ENCODE peak calls at places on chromosome 11, in ten cellular contexts. One of them, this sample, is unnamed.

GRCh38 chr11:126393143-126393542 is 37.7 kb downstream of the ST3GAL4 start:
- DNase-seq in T-cell: no peak
- DNase-seq in neuronal stem cell: no peak
- DNase-seq in esophagus squamous epithelium: no peak
- DNase-seq in fibroblast of villous mesenchyme: no peak
- DNase-seq in fibroblast of the conjunctiva: no peak
- DNase-seq in RPMI8226: no peak
- DNase-seq in thyroid gland: no peak
- DNase-seq in stimulated activated effector memory CD8-positive, alpha-beta T cell treated with anti-CD3 and anti-CD28 coated beads, Interleukin-12 subunit alpha, Interleukin-12 subunit beta, amount 100 ng/mL, for 72 hours: no peak
- DNase-seq in Right ventricle myocardium inferior: no peak
- DNase-seq in this sample: no peak

GRCh38 chr11:67313125-67313890 is 10.0 kb downstream of the SSH3 start:
- DNase-seq in esophagus squamous epithelium: no peak
- DNase-seq in stimulated activated effector memory CD8-positive, alpha-beta T cell treated with anti-CD3 and anti-CD28 coated beads, Interleukin-12 subunit alpha, Interleukin-12 subunit beta, amount 100 ng/mL, for 72 hours: no peak
- DNase-seq in RPMI8226: no peak
- DNase-seq in fibroblast of villous mesenchyme: no peak
- DNase-seq in neuronal stem cell: no peak
- DNase-seq in thyroid gland: no peak
- DNase-seq in Right ventricle myocardium inferior: peak
- DNase-seq in T-cell: no peak
- DNase-seq in fibroblast of the conjunctiva: no peak
- DNase-seq in this sample: no peak

GRCh38 chr11:86016451-86016850 is 52.4 kb downstream of the PICALM start:
- DNase-seq in stimulated activated effector memory CD8-positive, alpha-beta T cell treated with anti-CD3 and anti-CD28 coated beads, Interleukin-12 subunit alpha, Interleukin-12 subunit beta, amount 100 ng/mL, for 72 hours: no peak
- DNase-seq in thyroid gland: no peak
- DNase-seq in Right ventricle myocardium inferior: no peak
- DNase-seq in fibroblast of the conjunctiva: no peak
- DNase-seq in fibroblast of villous mesenchyme: no peak
- DNase-seq in T-cell: no peak
- DNase-seq in neuronal stem cell: no peak
- DNase-seq in RPMI8226: no peak
- DNase-seq in esophagus squamous epithelium: no peak
- DNase-seq in this sample: no peak

GRCh38 chr11:83011333-83012167 is 60.1 kb downstream of the RAB30 start:
- DNase-seq in fibroblast of the conjunctiva: no peak
- DNase-seq in neuronal stem cell: no peak
- DNase-seq in esophagus squamous epithelium: no peak
- DNase-seq in RPMI8226: no peak
- DNase-seq in stimulated activated effector memory CD8-positive, alpha-beta T cell treated with anti-CD3 and anti-CD28 coated beads, Interleukin-12 subunit alpha, Interleukin-12 subunit beta, amount 100 ng/mL, for 72 hours: no peak
- DNase-seq in Right ventricle myocardium inferior: no peak
- DNase-seq in thyroid gland: no peak
- DNase-seq in fibroblast of villous mesenchyme: no peak
- DNase-seq in T-cell: no peak
- DNase-seq in this sample: no peak

GRCh38 chr11:117715801-117716200 is 81.2 kb downstream of the DSCAML1 start:
- DNase-seq in Right ventricle myocardium inferior: no peak
- DNase-seq in esophagus squamous epithelium: no peak
- DNase-seq in thyroid gland: no peak
- DNase-seq in RPMI8226: no peak
- DNase-seq in neuronal stem cell: no peak
- DNase-seq in fibroblast of the conjunctiva: no peak
- DNase-seq in fibroblast of villous mesenchyme: no peak
- DNase-seq in stimulated activated effector memory CD8-positive, alpha-beta T cell treated with anti-CD3 and anti-CD28 coated beads, Interleukin-12 subunit alpha, Interleukin-12 subunit beta, amount 100 ng/mL, for 72 hours: no peak
- DNase-seq in T-cell: no peak
- DNase-seq in this sample: no peak

GRCh38 chr11:9691865-9692264 is 28.0 kb downstream of the SWAP70 start:
- DNase-seq in thyroid gland: no peak
- DNase-seq in stimulated activated effector memory CD8-positive, alpha-beta T cell treated with anti-CD3 and anti-CD28 coated beads, Interleukin-12 subunit alpha, Interleukin-12 subunit beta, amount 100 ng/mL, for 72 hours: no peak
- DNase-seq in RPMI8226: no peak
- DNase-seq in T-cell: no peak
- DNase-seq in fibroblast of villous mesenchyme: no peak
- DNase-seq in neuronal stem cell: no peak
- DNase-seq in esophagus squamous epithelium: no peak
- DNase-seq in fibroblast of the conjunctiva: no peak
- DNase-seq in Right ventricle myocardium inferior: no peak
- DNase-seq in this sample: no peak

GRCh38 chr11:440065-441042 is 1.5 kb downstream of the ANO9 start:
- DNase-seq in stimulated activated effector memory CD8-positive, alpha-beta T cell treated with anti-CD3 and anti-CD28 coated beads, Interleukin-12 subunit alpha, Interleukin-12 subunit beta, amount 100 ng/mL, for 72 hours: no peak
- DNase-seq in esophagus squamous epithelium: no peak
- DNase-seq in neuronal stem cell: no peak
- DNase-seq in thyroid gland: no peak
- DNase-seq in Right ventricle myocardium inferior: peak
- DNase-seq in fibroblast of villous mesenchyme: peak
- DNase-seq in RPMI8226: peak
- DNase-seq in T-cell: no peak
- DNase-seq in fibroblast of the conjunctiva: no peak
- DNase-seq in this sample: no peak

GRCh38 chr11:127470485-127470884 is 469.9 kb upstream of the KIRREL3 start:
- DNase-seq in neuronal stem cell: no peak
- DNase-seq in fibroblast of villous mesenchyme: no peak
- DNase-seq in stimulated activated effector memory CD8-positive, alpha-beta T cell treated with anti-CD3 and anti-CD28 coated beads, Interleukin-12 subunit alpha, Interleukin-12 subunit beta, amount 100 ng/mL, for 72 hours: no peak
- DNase-seq in esophagus squamous epithelium: no peak
- DNase-seq in Right ventricle myocardium inferior: no peak
- DNase-seq in thyroid gland: peak
- DNase-seq in RPMI8226: peak
- DNase-seq in T-cell: no peak
- DNase-seq in fibroblast of the conjunctiva: no peak
- DNase-seq in this sample: no peak

GRCh38 chr11:23995891-23996290 is 501.0 kb upstream of the LUZP2 start:
- DNase-seq in T-cell: no peak
- DNase-seq in fibroblast of the conjunctiva: no peak
- DNase-seq in RPMI8226: no peak
- DNase-seq in neuronal stem cell: no peak
- DNase-seq in esophagus squamous epithelium: no peak
- DNase-seq in Right ventricle myocardium inferior: no peak
- DNase-seq in stimulated activated effector memory CD8-positive, alpha-beta T cell treated with anti-CD3 and anti-CD28 coated beads, Interleukin-12 subunit alpha, Interleukin-12 subunit beta, amount 100 ng/mL, for 72 hours: no peak
- DNase-seq in thyroid gland: no peak
- DNase-seq in fibroblast of villous mesenchyme: peak
- DNase-seq in this sample: no peak

GRCh38 chr11:111502611-111503010 is 9.6 kb downstream of the BTG4 start:
- DNase-seq in RPMI8226: no peak
- DNase-seq in fibroblast of the conjunctiva: no peak
- DNase-seq in fibroblast of villous mesenchyme: no peak
- DNase-seq in T-cell: no peak
- DNase-seq in Right ventricle myocardium inferior: no peak
- DNase-seq in esophagus squamous epithelium: no peak
- DNase-seq in neuronal stem cell: no peak
- DNase-seq in stimulated activated effector memory CD8-positive, alpha-beta T cell treated with anti-CD3 and anti-CD28 coated beads, Interleukin-12 subunit alpha, Interleukin-12 subunit beta, amount 100 ng/mL, for 72 hours: no peak
- DNase-seq in thyroid gland: no peak
- DNase-seq in this sample: no peak

GRCh38 chr11:3096909-3097395 is 39.7 kb upstream of the CARS1 start:
- DNase-seq in T-cell: no peak
- DNase-seq in stimulated activated effector memory CD8-positive, alpha-beta T cell treated with anti-CD3 and anti-CD28 coated beads, Interleukin-12 subunit alpha, Interleukin-12 subunit beta, amount 100 ng/mL, for 72 hours: no peak
- DNase-seq in fibroblast of villous mesenchyme: no peak
- DNase-seq in neuronal stem cell: no peak
- DNase-seq in fibroblast of the conjunctiva: no peak
- DNase-seq in Right ventricle myocardium inferior: no peak
- DNase-seq in RPMI8226: no peak
- DNase-seq in esophagus squamous epithelium: no peak
- DNase-seq in thyroid gland: no peak
- DNase-seq in this sample: no peak

GRCh38 chr11:15170170-15170569 is 55.4 kb downstream of the INSC start:
- DNase-seq in neuronal stem cell: no peak
- DNase-seq in RPMI8226: no peak
- DNase-seq in thyroid gland: no peak
- DNase-seq in fibroblast of the conjunctiva: no peak
- DNase-seq in T-cell: no peak
- DNase-seq in stimulated activated effector memory CD8-positive, alpha-beta T cell treated with anti-CD3 and anti-CD28 coated beads, Interleukin-12 subunit alpha, Interleukin-12 subunit beta, amount 100 ng/mL, for 72 hours: no peak
- DNase-seq in fibroblast of villous mesenchyme: peak
- DNase-seq in esophagus squamous epithelium: no peak
- DNase-seq in Right ventricle myocardium inferior: no peak
- DNase-seq in this sample: no peak

GRCh38 chr11:109015283-109015682 is 350.4 kb downstream of the DDX10 start:
- DNase-seq in stimulated activated effector memory CD8-positive, alpha-beta T cell treated with anti-CD3 and anti-CD28 coated beads, Interleukin-12 subunit alpha, Interleukin-12 subunit beta, amount 100 ng/mL, for 72 hours: no peak
- DNase-seq in Right ventricle myocardium inferior: no peak
- DNase-seq in fibroblast of the conjunctiva: no peak
- DNase-seq in neuronal stem cell: no peak
- DNase-seq in esophagus squamous epithelium: no peak
- DNase-seq in fibroblast of villous mesenchyme: peak
- DNase-seq in T-cell: no peak
- DNase-seq in thyroid gland: no peak
- DNase-seq in RPMI8226: no peak
- DNase-seq in this sample: no peak

GRCh38 chr11:47869548-47870393 is 21.6 kb upstream of the NUP160 start:
- DNase-seq in esophagus squamous epithelium: no peak
- DNase-seq in stimulated activated effector memory CD8-positive, alpha-beta T cell treated with anti-CD3 and anti-CD28 coated beads, Interleukin-12 subunit alpha, Interleukin-12 subunit beta, amount 100 ng/mL, for 72 hours: no peak
- DNase-seq in thyroid gland: no peak
- DNase-seq in neuronal stem cell: no peak
- DNase-seq in T-cell: no peak
- DNase-seq in RPMI8226: no peak
- DNase-seq in fibroblast of the conjunctiva: no peak
- DNase-seq in Right ventricle myocardium inferior: no peak
- DNase-seq in fibroblast of villous mesenchyme: no peak
- DNase-seq in this sample: no peak

GRCh38 chr11:47437746-47438418 is 11.1 kb downstream of the RAPSN start:
- DNase-seq in Right ventricle myocardium inferior: no peak
- DNase-seq in fibroblast of the conjunctiva: no peak
- DNase-seq in fibroblast of villous mesenchyme: no peak
- DNase-seq in esophagus squamous epithelium: no peak
- DNase-seq in neuronal stem cell: no peak
- DNase-seq in stimulated activated effector memory CD8-positive, alpha-beta T cell treated with anti-CD3 and anti-CD28 coated beads, Interleukin-12 subunit alpha, Interleukin-12 subunit beta, amount 100 ng/mL, for 72 hours: no peak
- DNase-seq in thyroid gland: peak
- DNase-seq in RPMI8226: no peak
- DNase-seq in T-cell: no peak
- DNase-seq in this sample: no peak

GRCh38 chr11:129922674-129923073 is 27.3 kb upstream of the NFRKB start:
- DNase-seq in Right ventricle myocardium inferior: no peak
- DNase-seq in stimulated activated effector memory CD8-positive, alpha-beta T cell treated with anti-CD3 and anti-CD28 coated beads, Interleukin-12 subunit alpha, Interleukin-12 subunit beta, amount 100 ng/mL, for 72 hours: no peak
- DNase-seq in neuronal stem cell: no peak
- DNase-seq in fibroblast of the conjunctiva: no peak
- DNase-seq in fibroblast of villous mesenchyme: no peak
- DNase-seq in thyroid gland: no peak
- DNase-seq in RPMI8226: no peak
- DNase-seq in esophagus squamous epithelium: no peak
- DNase-seq in T-cell: no peak
- DNase-seq in this sample: no peak

GRCh38 chr11:119363874-119364590 is 17.5 kb downstream of the USP2 start:
- DNase-seq in T-cell: no peak
- DNase-seq in stimulated activated effector memory CD8-positive, alpha-beta T cell treated with anti-CD3 and anti-CD28 coated beads, Interleukin-12 subunit alpha, Interleukin-12 subunit beta, amount 100 ng/mL, for 72 hours: peak
- DNase-seq in fibroblast of villous mesenchyme: peak
- DNase-seq in neuronal stem cell: peak
- DNase-seq in esophagus squamous epithelium: no peak
- DNase-seq in Right ventricle myocardium inferior: peak
- DNase-seq in fibroblast of the conjunctiva: no peak
- DNase-seq in RPMI8226: peak
- DNase-seq in thyroid gland: peak
- DNase-seq in this sample: no peak

GRCh38 chr11:2988361-2988762 is 3.8 kb downstream of the NAP1L4 start:
- DNase-seq in fibroblast of villous mesenchyme: peak
- DNase-seq in T-cell: no peak
- DNase-seq in fibroblast of the conjunctiva: no peak
- DNase-seq in stimulated activated effector memory CD8-positive, alpha-beta T cell treated with anti-CD3 and anti-CD28 coated beads, Interleukin-12 subunit alpha, Interleukin-12 subunit beta, amount 100 ng/mL, for 72 hours: no peak
- DNase-seq in thyroid gland: no peak
- DNase-seq in RPMI8226: no peak
- DNase-seq in Right ventricle myocardium inferior: no peak
- DNase-seq in esophagus squamous epithelium: no peak
- DNase-seq in neuronal stem cell: no peak
- DNase-seq in this sample: no peak

GRCh38 chr11:13861411-13861810 is 101.1 kb upstream of the SPON1 start:
- DNase-seq in Right ventricle myocardium inferior: no peak
- DNase-seq in T-cell: no peak
- DNase-seq in fibroblast of villous mesenchyme: no peak
- DNase-seq in esophagus squamous epithelium: no peak
- DNase-seq in stimulated activated effector memory CD8-positive, alpha-beta T cell treated with anti-CD3 and anti-CD28 coated beads, Interleukin-12 subunit alpha, Interleukin-12 subunit beta, amount 100 ng/mL, for 72 hours: no peak
- DNase-seq in thyroid gland: no peak
- DNase-seq in fibroblast of the conjunctiva: no peak
- DNase-seq in RPMI8226: peak
- DNase-seq in neuronal stem cell: no peak
- DNase-seq in this sample: no peak

GRCh38 chr11:67468509-67468834 is 579 bp downstream of the TMEM134 start:
- DNase-seq in fibroblast of villous mesenchyme: no peak
- DNase-seq in thyroid gland: no peak
- DNase-seq in RPMI8226: peak
- DNase-seq in fibroblast of the conjunctiva: no peak
- DNase-seq in T-cell: no peak
- DNase-seq in Right ventricle myocardium inferior: no peak
- DNase-seq in stimulated activated effector memory CD8-positive, alpha-beta T cell treated with anti-CD3 and anti-CD28 coated beads, Interleukin-12 subunit alpha, Interleukin-12 subunit beta, amount 100 ng/mL, for 72 hours: no peak
- DNase-seq in neuronal stem cell: no peak
- DNase-seq in esophagus squamous epithelium: no peak
- DNase-seq in this sample: no peak

GRCh38 chr11:98300777-98301176 is 720.0 kb upstream of the CNTN5 start:
- DNase-seq in stimulated activated effector memory CD8-positive, alpha-beta T cell treated with anti-CD3 and anti-CD28 coated beads, Interleukin-12 subunit alpha, Interleukin-12 subunit beta, amount 100 ng/mL, for 72 hours: no peak
- DNase-seq in T-cell: no peak
- DNase-seq in esophagus squamous epithelium: no peak
- DNase-seq in RPMI8226: no peak
- DNase-seq in fibroblast of villous mesenchyme: no peak
- DNase-seq in fibroblast of the conjunctiva: no peak
- DNase-seq in Right ventricle myocardium inferior: no peak
- DNase-seq in thyroid gland: no peak
- DNase-seq in neuronal stem cell: no peak
- DNase-seq in this sample: no peak

GRCh38 chr11:29957406-29957805 is 59.4 kb downstream of the KCNA4 start:
- DNase-seq in T-cell: no peak
- DNase-seq in RPMI8226: no peak
- DNase-seq in Right ventricle myocardium inferior: no peak
- DNase-seq in stimulated activated effector memory CD8-positive, alpha-beta T cell treated with anti-CD3 and anti-CD28 coated beads, Interleukin-12 subunit alpha, Interleukin-12 subunit beta, amount 100 ng/mL, for 72 hours: no peak
- DNase-seq in fibroblast of the conjunctiva: no peak
- DNase-seq in neuronal stem cell: no peak
- DNase-seq in thyroid gland: no peak
- DNase-seq in esophagus squamous epithelium: no peak
- DNase-seq in fibroblast of villous mesenchyme: no peak
- DNase-seq in this sample: no peak

GRCh38 chr11:65703846-65704245 is 8.2 kb upstream of the KAT5 start:
- DNase-seq in RPMI8226: no peak
- DNase-seq in thyroid gland: no peak
- DNase-seq in esophagus squamous epithelium: no peak
- DNase-seq in neuronal stem cell: no peak
- DNase-seq in Right ventricle myocardium inferior: no peak
- DNase-seq in fibroblast of villous mesenchyme: no peak
- DNase-seq in T-cell: no peak
- DNase-seq in fibroblast of the conjunctiva: no peak
- DNase-seq in stimulated activated effector memory CD8-positive, alpha-beta T cell treated with anti-CD3 and anti-CD28 coated beads, Interleukin-12 subunit alpha, Interleukin-12 subunit beta, amount 100 ng/mL, for 72 hours: no peak
- DNase-seq in this sample: no peak

GRCh38 chr11:134036484-134037092 is 32.3 kb upstream of the JAM3 start:
- DNase-seq in esophagus squamous epithelium: no peak
- DNase-seq in thyroid gland: peak
- DNase-seq in RPMI8226: no peak
- DNase-seq in Right ventricle myocardium inferior: no peak
- DNase-seq in fibroblast of villous mesenchyme: peak
- DNase-seq in stimulated activated effector memory CD8-positive, alpha-beta T cell treated with anti-CD3 and anti-CD28 coated beads, Interleukin-12 subunit alpha, Interleukin-12 subunit beta, amount 100 ng/mL, for 72 hours: no peak
- DNase-seq in fibroblast of the conjunctiva: no peak
- DNase-seq in T-cell: no peak
- DNase-seq in neuronal stem cell: no peak
- DNase-seq in this sample: no peak

GRCh38 chr11:45556851-45557707 is 108.3 kb downstream of the CHST1 start:
- DNase-seq in neuronal stem cell: no peak
- DNase-seq in fibroblast of villous mesenchyme: peak
- DNase-seq in fibroblast of the conjunctiva: peak
- DNase-seq in thyroid gland: no peak
- DNase-seq in stimulated activated effector memory CD8-positive, alpha-beta T cell treated with anti-CD3 and anti-CD28 coated beads, Interleukin-12 subunit alpha, Interleukin-12 subunit beta, amount 100 ng/mL, for 72 hours: no peak
- DNase-seq in RPMI8226: no peak
- DNase-seq in Right ventricle myocardium inferior: no peak
- DNase-seq in esophagus squamous epithelium: no peak
- DNase-seq in T-cell: no peak
- DNase-seq in this sample: no peak

This sample was measured in ascending aorta.